ENCODE peak calls at places on chromosomes 3 and 15, in nine cellular contexts. S is effector CD4-positive, alpha-beta T cell; D is lower lobe of right lung; O is NCI-H1105; K is iPS DF 6.9; G is fibroblast of mammary gland; A is amniotic stem cell; P is Panc1; I is BE2C. W is an unnamed sample.
A peak's percentile ranks its signal among the peaks of the same experiment; 100 is the strongest.

GRCh38 chr3:126126292-126126691 is 42.4 kb upstream of the SLC41A3 start:
- DNase-seq in S (no peak), D (peak; percentile 28), O (no peak), K (no peak), G (no peak), A (no peak), P (no peak), I (no peak), W (no peak)

GRCh38 chr3:11059799-11060115 is 67.2 kb downstream of the SLC6A1 start:
- DNase-seq in S (no peak), D (no peak), O (no peak), K (no peak), G (no peak), A (no peak), P (no peak), I (no peak), W (no peak)

GRCh38 chr15:39888243-39888642 is 31.8 kb downstream of the GPR176 start:
- DNase-seq in S (no peak), D (no peak), O (no peak), K (no peak), G (no peak), A (no peak), P (no peak), I (no peak), W (no peak)

GRCh38 chr3:6971933-6972332 is 111.0 kb downstream of the GRM7 start:
- DNase-seq in S (no peak), D (no peak), O (no peak), K (no peak), G (no peak), A (no peak), P (no peak), I (no peak), W (no peak)

GRCh38 chr3:153195480-153195879 is 33.5 kb downstream of the RAP2B start:
- DNase-seq in S (no peak), D (no peak), O (no peak), K (no peak), G (no peak), A (no peak), P (no peak), I (no peak), W (no peak)

GRCh38 chr15:36550650-36551049 is 28.8 kb upstream of the CDIN1 start:
- DNase-seq in S (no peak), D (no peak), O (no peak), K (no peak), G (no peak), A (no peak), P (no peak), I (no peak), W (no peak)

GRCh38 chr15:31571676-31572075 is 245.0 kb downstream of the KLF13 start:
- DNase-seq in S (no peak), D (no peak), O (no peak), K (no peak), G (no peak), A (no peak), P (no peak), I (no peak), W (no peak)

GRCh38 chr3:127196002-127196401 is 3.1 kb downstream of the PRR23E start:
- DNase-seq in S (no peak), D (no peak), O (no peak), K (no peak), G (no peak), A (no peak), P (no peak), I (no peak), W (no peak)

GRCh38 chr3:129694228-129694627 is 87.8 kb upstream of the PLXND1 start:
- DNase-seq in S (no peak), D (no peak), O (no peak), K (no peak), G (no peak), A (no peak), P (no peak), I (no peak), W (no peak)

GRCh38 chr15:45200799-45201556 is 13.2 kb upstream of the SHF start:
- DNase-seq in S (peak; percentile 51), D (peak; percentile 85), O (peak; percentile 66), K (no peak), G (peak; percentile 88), A (peak; percentile 37), P (peak; percentile 88), I (peak; percentile 81), W (peak; percentile 81)

GRCh38 chr3:197268319-197268718 is 30.1 kb downstream of the DLG1 start:
- DNase-seq in S (no peak), D (no peak), O (no peak), K (no peak), G (no peak), A (no peak), P (no peak), I (no peak), W (no peak)

GRCh38 chr3:80771085-80771484 is 990.4 kb downstream of the GBE1 start:
- DNase-seq in S (peak; percentile 4), D (no peak), O (peak; percentile 65), K (no peak), G (no peak), A (no peak), P (no peak), I (peak; percentile 90), W (no peak)

GRCh38 chr3:48563382-48563918 is at the start of gene UCN2:
- DNase-seq in S (no peak), D (no peak), O (no peak), K (no peak), G (peak; percentile 48), A (no peak), P (no peak), I (no peak), W (no peak)

GRCh38 chr3:52523386-52524257 is 10.0 kb downstream of the NT5DC2 start:
- DNase-seq in S (no peak), D (peak; percentile 45), O (no peak), K (no peak), G (no peak), A (no peak), P (no peak), I (peak; percentile 4), W (no peak)

GRCh38 chr3:21893250-21893649 is 142.2 kb upstream of the ZNF385D start:
- DNase-seq in S (no peak), D (no peak), O (no peak), K (no peak), G (peak; percentile 54), A (no peak), P (no peak), I (no peak), W (no peak)

GRCh38 chr3:183253961-183254815 is 1.1 kb downstream of the B3GNT5 start:
- DNase-seq in S (no peak), D (peak; percentile 74), O (peak; percentile 34), K (no peak), G (no peak), A (no peak), P (no peak), I (peak; percentile 31), W (no peak)

GRCh38 chr3:73319179-73319769 is 257.8 kb downstream of the EBLN2 start:
- DNase-seq in S (no peak), D (no peak), O (no peak), K (no peak), G (no peak), A (no peak), P (no peak), I (no peak), W (no peak)

GRCh38 chr3:112089956-112090898 is 4.0 kb downstream of the C3orf52 start:
- DNase-seq in S (no peak), D (no peak), O (no peak), K (no peak), G (no peak), A (no peak), P (no peak), I (no peak), W (no peak)

GRCh38 chr3:184229424-184230080 is at the start of gene VWA5B2:
- DNase-seq in S (peak; percentile 62), D (peak; percentile 66), O (peak; percentile 79), K (no peak), G (no peak), A (no peak), P (no peak), I (peak; percentile 87), W (peak; percentile 79)

GRCh38 chr3:4680227-4680691 is 187.1 kb downstream of the ITPR1 start:
- DNase-seq in S (no peak), D (no peak), O (peak; percentile 28), K (no peak), G (no peak), A (no peak), P (no peak), I (no peak), W (no peak)

GRCh38 chr3:53071882-53072431 is 26.1 kb upstream of the SFMBT1 start:
- DNase-seq in S (no peak), D (no peak), O (no peak), K (no peak), G (no peak), A (no peak), P (no peak), I (no peak), W (no peak)

GRCh38 chr3:67381667-67382272 is 272.6 kb downstream of the SUCLG2 start:
- DNase-seq in S (no peak), D (no peak), O (peak; percentile 6), K (no peak), G (peak; percentile 46), A (no peak), P (no peak), I (peak; percentile 42), W (peak; percentile 22)

GRCh38 chr3:73351423-73352071 is 273.2 kb downstream of the PDZRN3 start:
- DNase-seq in S (no peak), D (no peak), O (no peak), K (no peak), G (no peak), A (no peak), P (no peak), I (peak; percentile 36), W (no peak)

GRCh38 chr15:63915888-63916731 is 82.4 kb upstream of the HERC1 start:
- DNase-seq in S (no peak), D (no peak), O (no peak), K (peak; percentile 13), G (no peak), A (no peak), P (no peak), I (no peak), W (no peak)

GRCh38 chr15:55253580-55253979 is 36.0 kb downstream of the RAB27A start:
- DNase-seq in S (no peak), D (no peak), O (no peak), K (no peak), G (peak; percentile 83), A (no peak), P (no peak), I (no peak), W (no peak)

GRCh38 chr3:93991286-93992030 is 11.5 kb downstream of the ARL13B start:
- DNase-seq in S (no peak), D (no peak), O (no peak), K (no peak), G (no peak), A (no peak), P (no peak), I (no peak), W (no peak)

GRCh38 chr3:33299395-33300081 is 22.3 kb downstream of the FBXL2 start:
- DNase-seq in S (no peak), D (no peak), O (no peak), K (no peak), G (peak; percentile 86), A (no peak), P (no peak), I (no peak), W (no peak)

GRCh38 chr3:140704733-140705132 is 26.9 kb downstream of the TRIM42 start:
- DNase-seq in S (no peak), D (no peak), O (no peak), K (no peak), G (no peak), A (no peak), P (no peak), I (no peak), W (no peak)

GRCh38 chr3:85360742-85361387 is 402.1 kb downstream of the CADM2 start:
- DNase-seq in S (no peak), D (no peak), O (peak; percentile 12), K (peak; percentile 45), G (peak; percentile 1), A (no peak), P (peak; percentile 36), I (peak; percentile 79), W (peak; percentile 28)

GRCh38 chr3:130488769-130489450 is 28.1 kb upstream of the COL6A6 start:
- DNase-seq in S (no peak), D (no peak), O (no peak), K (no peak), G (no peak), A (no peak), P (no peak), I (no peak), W (no peak)

GRCh38 chr3:127413318-127413673 is 125.5 kb upstream of the PRR20G start:
- DNase-seq in S (no peak), D (no peak), O (no peak), K (no peak), G (no peak), A (no peak), P (no peak), I (no peak), W (no peak)

W was measured in DND-41.